ENCODE peak calls at places on chromosomes 4 and X, in seven cellular contexts. H is GM12865, N is NCI-H2029, Z is fibroblast of pulmonary artery, E is germinal center, M is RKO, F is GOT3. Y is an unnamed sample.

GRCh38 chr4:105808459-105809041 is 86.7 kb upstream of the NPNT start:
- DNase-seq in Z (peak; percentile 81), F (no peak), H (no peak), N (no peak), E (no peak), M (peak; percentile 11), Y (no peak)

GRCh38 chr4:19857405-19857804 is 394.3 kb upstream of the SLIT2 start:
- DNase-seq in F (no peak), H (no peak), E (no peak), Z (peak; percentile 51), M (no peak), N (peak; percentile 30), Y (peak; percentile 13)

GRCh38 chr4:28357985-28358384 is 1497.3 kb downstream of the STIM2 start:
- DNase-seq in Z (peak; percentile 50), E (no peak), H (no peak), M (peak; percentile 44), N (no peak), F (no peak), Y (no peak)

GRCh38 chr4:83348074-83348473 is 13.4 kb upstream of the HPSE start:
- DNase-seq in M (no peak), H (no peak), N (no peak), E (no peak), Z (no peak), F (no peak), Y (no peak)

GRCh38 chrX:48649109-48649508 is 34.5 kb upstream of the WAS start:
- DNase-seq in H (no peak), F (no peak), Z (no peak), M (peak; percentile 27), E (no peak), N (no peak), Y (no peak)

GRCh38 chrX:75522565-75523411 is at the start of gene ZDHHC15:
- DNase-seq in E (peak; percentile 1), Z (peak; percentile 3), H (no peak), M (no peak), N (no peak), F (no peak), Y (peak; percentile 11)

GRCh38 chrX:154370300-154370881 is 4.0 kb downstream of the FLNA start:
- DNase-seq in N (no peak), Z (peak; percentile 35), H (peak; percentile 22), E (no peak), M (no peak), F (no peak), Y (no peak)

GRCh38 chr4:151035321-151035720 is 20.2 kb upstream of the LRBA start:
- DNase-seq in M (no peak), N (peak; percentile 95), Z (no peak), H (no peak), F (no peak), E (no peak), Y (no peak)

GRCh38 chr4:165378763-165379631 is at the start of gene CPE:
- DNase-seq in Z (peak; percentile 76), N (peak; percentile 76), E (peak; percentile 69), M (no peak), F (no peak), H (no peak), Y (peak; percentile 95)

GRCh38 chr4:89439533-89439932 is 131.9 kb upstream of the GPRIN3 start:
- DNase-seq in N (no peak), H (no peak), Z (no peak), E (no peak), M (no peak), F (no peak), Y (no peak)

GRCh38 chrX:53188763-53189162 is 36.2 kb downstream of the KDM5C start:
- DNase-seq in H (peak; percentile 78), N (no peak), Z (no peak), M (no peak), E (no peak), F (no peak), Y (no peak)

GRCh38 chr4:117560329-117560728 is 474.0 kb upstream of the NDST3 start:
- DNase-seq in H (peak; percentile 6), M (peak; percentile 60), E (no peak), F (no peak), Z (peak; percentile 1), N (no peak), Y (no peak)

GRCh38 chr4:139177049-139177887 is at the start of gene ELF2:
- DNase-seq in N (peak; percentile 86), Z (peak; percentile 87), H (peak; percentile 89), F (peak; percentile 42), E (peak; percentile 83), M (peak; percentile 89), Y (peak; percentile 98)

GRCh38 chrX:46463682-46464081 is 81.5 kb downstream of the ZNF674 start:
- DNase-seq in Z (no peak), E (no peak), N (no peak), H (peak; percentile 20), M (no peak), F (no peak), Y (no peak)

GRCh38 chr4:110735691-110736090 is 112.8 kb upstream of the PITX2 start:
- DNase-seq in E (no peak), F (no peak), Z (peak; percentile 3), H (no peak), M (no peak), N (no peak), Y (no peak)

GRCh38 chrX:137119049-137119448 is 85.3 kb upstream of the GPR101 start:
- DNase-seq in N (no peak), E (no peak), F (no peak), H (no peak), Z (no peak), M (no peak), Y (no peak)

GRCh38 chrX:45445745-45446412 is 245.2 kb upstream of the DIPK2B start:
- DNase-seq in N (no peak), M (peak; percentile 98), F (no peak), Z (peak; percentile 73), H (no peak), E (no peak), Y (no peak)

GRCh38 chr4:156497486-156497885 is 474.1 kb downstream of the PDGFC start:
- DNase-seq in E (no peak), Z (no peak), H (no peak), N (no peak), F (no peak), M (no peak), Y (no peak)

GRCh38 chrX:111435469-111435868 is 23.5 kb upstream of the DCX start:
- DNase-seq in Z (no peak), N (no peak), M (no peak), F (no peak), E (no peak), H (no peak), Y (no peak)

GRCh38 chr4:74327751-74328150 is 19.5 kb downstream of the EPGN start:
- DNase-seq in H (no peak), E (no peak), Z (peak; percentile 42), F (no peak), M (no peak), N (no peak), Y (no peak)

GRCh38 chr4:19455196-19455595 is 796.5 kb upstream of the SLIT2 start:
- DNase-seq in M (no peak), E (no peak), H (no peak), N (no peak), Z (no peak), F (no peak), Y (no peak)

GRCh38 chr4:104531390-104531789 is 36.7 kb upstream of the CXXC4 start:
- DNase-seq in E (no peak), F (no peak), Z (peak; percentile 1), H (no peak), M (peak; percentile 5), N (no peak), Y (no peak)

GRCh38 chrX:15336023-15336413 is 695 bp upstream of the PIGA start:
- DNase-seq in Z (peak; percentile 80), H (peak; percentile 18), E (peak; percentile 9), M (peak; percentile 68), F (no peak), N (no peak), Y (no peak)

GRCh38 chr4:118972167-118972566 is 83.5 kb downstream of the SYNPO2 start:
- DNase-seq in N (no peak), M (no peak), H (no peak), Z (no peak), E (no peak), F (no peak), Y (no peak)

GRCh38 chrX:153460826-153461225 is 9.6 kb downstream of the HAUS7 start:
- DNase-seq in E (peak; percentile 32), N (no peak), Z (peak; percentile 55), H (peak; percentile 47), M (peak; percentile 56), F (no peak), Y (peak; percentile 94)

GRCh38 chr4:11606078-11606477 is 177.4 kb upstream of the HS3ST1 start:
- DNase-seq in N (no peak), E (no peak), F (no peak), Z (no peak), H (no peak), M (no peak), Y (no peak)

Y was measured in osteoblast.